ENCODE peak calls at places on chromosomes 16 and 17, in four cellular contexts. N, D, F and T are unnamed samples.

GRCh38 chr17:41962768-41963434 is 3.7 kb upstream of the CNP start:
- DNase-seq in N (peak), D (peak), F (peak), T (peak)

GRCh38 chr17:66455022-66455547 is 152.7 kb downstream of the PRKCA start:
- DNase-seq in N (no peak), D (no peak), F (no peak), T (no peak)

GRCh38 chr17:13885953-13886889 is 183.1 kb upstream of the COX10 start:
- DNase-seq in N (no peak), D (no peak), F (no peak), T (no peak)

GRCh38 chr17:42673885-42674754 is 2.7 kb downstream of the PLEKHH3 start:
- DNase-seq in N (peak), D (peak), F (peak), T (peak)

GRCh38 chr16:77431131-77431670 is 3.6 kb downstream of the ADAMTS18 start:
- DNase-seq in N (no peak), D (no peak), F (no peak), T (no peak)

GRCh38 chr17:1022278-1023024 is 25.5 kb downstream of the TIMM22 start:
- DNase-seq in N (no peak), D (no peak), F (peak), T (no peak)

GRCh38 chr17:339193-340061 is 13.2 kb downstream of the RPH3AL start:
- DNase-seq in N (no peak), D (no peak), F (no peak), T (no peak)

GRCh38 chr17:21282231-21282630 is 2.3 kb upstream of the MAP2K3 start:
- DNase-seq in N (peak), D (no peak), F (peak), T (peak)

GRCh38 chr17:62995377-62995885 is 29.4 kb downstream of the TANC2 start:
- DNase-seq in N (peak), D (no peak), F (no peak), T (no peak)

GRCh38 chr16:17461951-17462729 is 8.6 kb downstream of the XYLT1 start:
- DNase-seq in N (no peak), D (no peak), F (peak), T (no peak)
- TF ChIP-seq CTCF in N (no peak), D (no peak), F (no peak), T (no peak)

DNA sequence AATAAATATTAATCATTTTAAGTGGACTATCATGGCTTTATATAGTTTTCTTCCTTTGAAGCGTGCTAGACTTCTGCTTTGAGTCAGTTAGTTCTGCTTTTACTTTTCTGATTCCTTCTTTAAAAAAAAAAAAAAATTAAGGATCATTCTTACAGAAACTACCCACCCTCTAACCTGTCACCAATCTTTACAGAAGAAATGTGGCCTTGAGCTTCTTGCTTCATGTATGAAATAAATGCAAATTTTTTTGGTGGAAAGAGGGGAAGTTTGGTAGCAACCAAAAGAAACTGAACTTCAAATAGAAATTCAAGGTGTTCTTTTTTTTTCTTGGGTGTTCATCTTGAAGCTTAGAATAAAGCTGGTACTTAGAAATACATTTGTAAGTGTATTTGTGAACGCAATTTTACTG is 2.2 kb downstream of the EVI2A start:
- DNase-seq in N (no peak), D (no peak), F (no peak), T (no peak)
- H3K4me3 ChIP-seq in N (no peak), D (no peak), F (no peak), T (peak)

GRCh38 chr17:57740225-57740528 is 4.9 kb downstream of the CCDC182 start:
- DNase-seq in N (no peak), D (no peak), F (no peak), T (no peak)
- TF ChIP-seq CTCF in N (no peak), D (no peak), F (no peak), T (no peak)

GRCh38 chr16:66516808-66517585 is 32.9 kb downstream of the TK2 start:
- DNase-seq in N (peak), D (peak), F (peak), T (peak)
- H3K4me3 ChIP-seq in N (no peak), D (peak), F (no peak), T (peak)

DNA sequence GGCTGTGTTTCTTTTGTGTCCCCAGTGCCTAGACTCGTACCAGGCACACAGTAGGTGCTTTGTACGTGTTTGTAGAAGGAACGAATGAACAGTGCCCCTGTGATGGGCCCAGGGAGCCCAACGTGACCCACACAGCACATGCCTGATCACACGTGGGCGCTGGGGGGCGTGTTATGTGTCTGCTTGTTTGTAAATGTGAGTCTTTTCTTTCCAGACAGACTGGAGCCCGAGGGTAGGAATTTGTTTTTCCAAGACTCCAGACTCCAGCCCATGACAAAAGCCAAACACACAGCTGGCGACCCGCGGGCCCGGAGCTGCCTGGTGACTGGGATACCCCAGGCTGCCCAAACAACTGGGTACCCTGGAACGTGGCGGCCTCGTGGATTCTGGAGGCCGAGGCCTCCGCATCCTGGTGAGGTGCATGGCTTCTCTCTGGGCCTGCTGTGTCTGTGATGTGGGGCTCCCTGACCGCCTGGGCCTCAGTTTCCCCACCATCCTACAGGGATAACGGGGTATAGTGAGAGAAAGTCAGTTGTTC is 14.9 kb upstream of the CBFA2T3 start:
- DNase-seq in N (no peak), D (no peak), F (no peak), T (no peak)
- TF ChIP-seq CTCF in N (no peak), D (no peak), F (no peak), T (no peak)

DNA sequence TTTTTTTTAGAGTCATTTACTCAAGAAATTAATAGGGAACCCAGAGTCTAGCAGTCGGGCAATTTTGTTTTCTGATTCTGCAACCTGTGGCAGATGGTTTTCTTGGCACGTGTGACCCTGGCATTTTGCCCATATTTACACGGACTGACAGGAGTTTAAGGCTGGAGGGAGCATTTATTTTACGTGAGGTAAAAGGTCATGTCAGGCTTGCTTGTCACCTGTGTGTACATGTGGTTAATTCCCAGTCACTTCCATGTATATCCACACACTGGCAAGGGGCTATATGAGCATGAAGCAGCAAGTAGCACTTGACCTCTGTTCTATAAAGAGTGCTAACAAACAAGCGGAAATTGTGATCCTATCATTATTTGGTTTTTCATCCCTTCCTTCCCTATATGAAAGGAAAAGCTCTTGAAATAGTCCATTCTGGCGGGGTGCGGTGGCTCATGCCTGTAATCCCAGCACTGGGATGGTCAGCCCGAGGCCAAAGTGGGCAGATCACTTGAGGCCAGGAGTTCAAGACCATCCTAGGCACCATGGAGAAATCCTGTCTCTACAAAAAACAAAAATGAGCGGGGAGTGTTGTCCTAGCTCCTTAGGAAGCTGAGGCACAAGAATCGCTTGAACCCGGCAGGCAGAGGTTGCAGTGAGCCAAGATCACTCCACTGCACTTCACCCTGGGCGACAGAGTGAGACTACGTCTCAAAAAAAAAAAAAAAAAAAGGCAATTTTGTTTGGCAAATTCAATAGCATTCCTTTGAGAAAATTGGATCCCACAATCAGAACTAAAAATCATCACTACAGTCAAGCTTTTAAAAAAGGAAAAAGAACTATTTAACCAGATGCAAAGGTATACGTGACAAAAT is 2.1 kb downstream of the SPAG9 start:
- DNase-seq in N (no peak), D (no peak), F (peak), T (no peak)
- H3K4me3 ChIP-seq in N (peak), D (peak), F (peak), T (no peak)

DNA sequence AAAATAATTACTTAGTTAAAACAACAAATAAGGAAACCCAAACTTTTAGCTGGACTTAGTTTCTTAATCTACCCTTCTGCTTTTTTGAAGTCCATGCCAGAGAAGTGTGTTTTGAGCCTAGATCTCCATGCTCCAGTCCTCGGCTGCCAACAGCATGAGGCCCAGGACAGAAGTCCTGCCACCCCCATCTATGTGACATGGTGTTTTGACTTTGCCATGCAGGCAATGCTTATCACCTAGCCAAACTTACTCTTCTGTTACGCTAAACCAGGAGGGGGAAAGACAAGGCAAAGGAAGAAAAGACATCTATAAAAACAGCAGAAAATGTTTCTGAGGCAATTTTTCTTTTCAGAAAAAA is 119.5 kb downstream of the PARN start:
- DNase-seq in N (no peak), D (no peak), F (no peak), T (no peak)
- TF ChIP-seq CTCF in N (no peak), D (no peak), F (no peak), T (no peak)